ENCODE peak calls at places on chromosomes 5 and 9, in ten cellular contexts. R is endothelial cell of umbilical vein, N is heart left ventricle, G is AG04450, L is MM.1S, O is ovary, H is right atrium auricular region, E is IMR-90, Y is HCT116, D is GM23248. Z is an unnamed sample.

GRCh38 chr9:111965566-111966019 is 69.0 kb downstream of the UGCG start:
- DNase-seq in R (no peak), N (no peak), G (peak), L (no peak), O (no peak), H (no peak), E (peak), Y (peak), D (peak), Z (no peak)

GRCh38 chr5:147869112-147869511 is 9.4 kb upstream of the SCGB3A2 start:
- DNase-seq in R (no peak), N (no peak), G (no peak), L (no peak), O (no peak), H (no peak), E (no peak), Y (no peak), D (no peak), Z (no peak)

GRCh38 chr9:91886433-91887031 is 63.5 kb downstream of the ROR2 start:
- DNase-seq in R (no peak), N (no peak), G (no peak), L (no peak), O (no peak), H (no peak), E (no peak), Y (no peak), D (no peak), Z (no peak)

GRCh38 chr5:62371409-62371808 is 32.3 kb downstream of the DIMT1 start:
- DNase-seq in R (no peak), N (no peak), G (no peak), L (no peak), O (no peak), H (no peak), E (peak), Y (no peak), D (peak), Z (no peak)

GRCh38 chr5:75601996-75602395 is 9.3 kb upstream of the ANKDD1B start:
- DNase-seq in R (no peak), N (no peak), G (peak), L (no peak), O (no peak), H (no peak), E (peak), Y (no peak), D (peak), Z (peak)

GRCh38 chr5:88836195-88836838 is 46.7 kb downstream of the MEF2C start:
- DNase-seq in R (peak), N (peak), G (no peak), L (no peak), O (peak), H (peak), E (peak), Y (no peak), D (no peak), Z (no peak)

GRCh38 chr5:79499640-79500273 is 14.2 kb downstream of the HOMER1 start:
- DNase-seq in R (no peak), N (no peak), G (no peak), L (no peak), O (no peak), H (no peak), E (no peak), Y (no peak), D (no peak), Z (no peak)

GRCh38 chr5:124706729-124707361 is 39.6 kb downstream of the ZNF608 start:
- DNase-seq in R (no peak), N (peak), G (peak), L (no peak), O (peak), H (no peak), E (peak), Y (no peak), D (peak), Z (no peak)

GRCh38 chr9:89036862-89037261 is 45.6 kb downstream of the S1PR3 start:
- DNase-seq in R (no peak), N (no peak), G (no peak), L (no peak), O (no peak), H (peak), E (no peak), Y (no peak), D (no peak), Z (no peak)

GRCh38 chr5:38724301-38725030 is 121.3 kb upstream of the OSMR start:
- DNase-seq in R (no peak), N (no peak), G (no peak), L (no peak), O (no peak), H (no peak), E (peak), Y (no peak), D (peak), Z (no peak)

GRCh38 chr9:123225374-123225813 is 43.0 kb downstream of the STRBP start:
- DNase-seq in R (peak), N (no peak), G (peak), L (peak), O (no peak), H (no peak), E (peak), Y (peak), D (peak), Z (no peak)

GRCh38 chr5:90849939-90850338 is 291.3 kb downstream of the ADGRV1 start:
- DNase-seq in R (no peak), N (no peak), G (no peak), L (no peak), O (no peak), H (no peak), E (no peak), Y (no peak), D (no peak), Z (no peak)

DNA sequence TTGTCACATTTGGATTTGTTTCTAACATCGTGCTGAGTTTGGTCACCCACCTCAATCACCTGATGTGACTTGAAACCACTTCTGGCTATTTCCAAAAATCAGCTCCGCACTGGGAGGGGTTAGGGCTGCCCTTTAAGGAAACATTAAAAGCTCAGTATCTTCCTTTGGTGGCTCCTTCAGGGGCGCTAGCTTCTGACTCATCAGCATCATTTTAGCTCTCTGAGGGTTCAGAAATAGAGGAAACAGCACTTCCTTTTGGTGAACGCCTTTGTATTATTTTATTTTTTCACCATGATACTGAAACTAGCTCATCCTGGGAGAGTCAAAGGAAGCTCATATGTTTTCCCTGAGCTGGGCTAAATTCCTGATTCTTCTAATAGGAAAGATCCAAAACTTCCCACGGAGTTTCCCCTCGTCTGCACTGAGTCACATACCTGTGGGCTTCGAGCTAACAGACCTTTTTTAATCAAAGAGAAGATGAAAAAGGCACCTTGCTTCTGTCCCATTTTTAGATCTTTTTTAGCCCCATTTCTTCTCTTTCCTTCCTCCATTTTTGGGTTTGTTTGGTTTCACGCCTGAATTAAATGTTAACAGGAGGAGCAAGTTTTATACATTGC is 48.2 kb downstream of the ROPN1L start:
- DNase-seq in R (peak), N (no peak), G (no peak), L (peak), O (no peak), H (no peak), E (peak), Y (no peak), D (peak), Z (no peak)
- H3K27ac ChIP-seq in R (no peak), N (peak), G (no peak), L (peak), O (no peak), H (no peak), E (no peak), Y (no peak), D (no peak), Z (no peak)

DNA sequence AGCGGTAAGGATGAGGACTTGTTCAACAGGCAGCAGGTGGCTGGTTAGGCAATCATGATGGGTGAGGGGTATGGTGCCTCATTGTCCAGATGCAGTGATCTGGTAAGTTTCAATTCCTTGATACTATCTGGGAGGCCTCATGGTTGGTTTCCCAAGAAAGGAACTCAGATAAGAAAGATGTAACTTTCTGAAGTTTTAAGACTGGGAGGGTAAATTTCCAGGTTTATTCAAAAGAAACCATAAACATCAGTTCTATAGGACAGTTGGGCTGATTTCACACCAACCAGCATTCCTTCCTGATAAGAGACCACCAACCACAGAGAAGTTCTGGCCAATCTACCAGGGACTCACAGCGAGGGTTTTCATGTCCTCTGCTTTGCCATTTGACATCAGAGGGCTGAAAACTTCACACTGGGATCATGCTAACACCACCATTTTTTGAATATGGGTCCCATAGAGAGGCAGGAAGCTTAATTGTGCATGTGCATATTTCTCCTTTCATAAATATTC is 773 bp upstream of the AGGF1 start:
- DNase-seq in R (no peak), N (no peak), G (no peak), L (no peak), O (no peak), H (no peak), E (no peak), Y (no peak), D (no peak), Z (no peak)
- H3K4me3 ChIP-seq in R (no peak), N (peak), G (peak), L (peak), O (no peak), H (peak), E (no peak), Y (no peak), D (peak), Z (peak)

DNA sequence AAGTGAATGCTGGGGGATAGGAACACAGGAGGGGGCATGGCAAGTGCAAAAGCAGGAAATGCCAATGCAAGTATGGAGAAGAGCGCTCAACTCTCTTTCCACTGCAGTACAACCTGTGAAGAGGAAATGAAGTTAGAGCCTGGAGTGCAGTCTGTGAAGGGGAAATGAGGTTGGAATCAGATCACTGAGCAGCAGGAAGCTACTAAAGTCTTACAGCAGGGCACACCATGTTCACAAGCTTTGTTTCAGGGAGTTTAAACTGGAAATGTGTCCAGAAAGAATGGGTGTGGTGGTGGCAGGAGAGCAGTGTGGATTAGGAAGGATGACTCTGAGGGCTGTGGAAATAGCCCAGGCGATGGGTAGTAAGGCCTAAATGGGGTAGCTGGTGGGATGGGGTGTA is 15.4 kb downstream of the ARHGEF37 start:
- DNase-seq in R (peak), N (no peak), G (no peak), L (no peak), O (no peak), H (no peak), E (no peak), Y (no peak), D (no peak), Z (no peak)
- H3K27ac ChIP-seq in R (peak), N (peak), G (no peak), L (no peak), O (no peak), H (peak), E (no peak), Y (no peak), D (no peak), Z (no peak)

GRCh38 chr5:132227485-132228240 is at the start of gene P4HA2:
- DNase-seq in R (peak), N (peak), G (no peak), L (peak), O (peak), H (peak), E (peak), Y (peak), D (peak), Z (peak)
- H3K4me3 ChIP-seq in R (peak), N (peak), G (peak), L (peak), O (peak), H (peak), E (peak), Y (peak), D (peak), Z (peak)

DNA sequence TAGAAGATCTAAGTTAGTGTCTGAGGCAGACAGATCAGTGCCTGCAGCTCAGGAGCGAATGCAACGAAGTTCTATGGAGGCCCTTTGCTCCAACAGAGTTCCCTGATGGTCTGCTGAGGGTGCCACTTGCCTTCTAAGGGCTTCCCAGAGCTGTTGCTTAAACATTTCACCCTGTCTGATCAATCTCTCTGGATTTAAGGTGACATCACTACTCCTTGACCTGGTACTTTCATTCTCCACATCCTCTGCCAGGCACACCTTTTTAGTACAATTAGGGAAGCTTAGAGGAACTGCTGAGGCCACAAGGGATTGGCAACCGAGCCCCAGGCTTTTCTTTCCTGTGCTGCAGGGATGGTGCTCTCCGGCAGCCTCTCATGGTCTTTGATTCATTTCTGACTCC is 94.2 kb upstream of the IFNK start:
- DNase-seq in R (no peak), N (no peak), G (no peak), L (no peak), O (no peak), H (no peak), E (no peak), Y (no peak), D (no peak), Z (no peak)
- H3K27ac ChIP-seq in R (no peak), N (no peak), G (no peak), L (no peak), O (peak), H (no peak), E (no peak), Y (no peak), D (no peak), Z (no peak)

DNA sequence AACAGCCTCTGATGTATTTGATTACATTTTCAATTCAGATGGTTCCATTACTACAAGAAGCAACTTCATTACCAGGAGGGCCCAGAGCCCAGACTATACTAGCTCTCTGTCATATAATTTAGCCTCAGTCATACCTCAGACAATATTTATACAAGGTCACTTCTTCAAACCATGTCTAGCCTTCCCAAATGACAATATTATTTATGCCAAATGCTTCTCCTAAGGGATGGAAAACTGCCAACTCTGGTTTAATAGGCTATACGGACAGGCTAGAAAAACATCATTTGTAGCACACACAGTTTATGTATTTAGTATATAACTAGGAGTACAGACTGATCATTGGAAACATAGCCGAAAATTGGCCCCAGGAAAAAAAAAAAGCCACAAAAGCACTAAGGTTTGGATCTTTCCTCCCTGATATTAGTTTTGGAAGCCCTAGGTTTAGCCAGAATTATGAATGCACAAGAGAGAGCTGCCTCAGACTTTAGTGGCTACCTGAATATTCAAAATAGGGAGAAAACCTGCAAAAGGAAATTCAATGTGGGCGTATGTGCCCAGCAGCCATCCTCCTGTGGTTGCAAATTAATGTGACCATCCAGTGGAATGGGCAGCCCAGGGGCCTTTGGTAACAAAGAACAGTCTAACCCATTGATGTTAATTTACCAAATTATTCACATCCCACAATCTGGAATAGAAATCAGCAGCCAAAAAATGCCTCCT is 298.2 kb downstream of the CWC27 start:
- DNase-seq in R (no peak), N (no peak), G (no peak), L (no peak), O (no peak), H (no peak), E (no peak), Y (no peak), D (no peak), Z (no peak)
- H3K4me3 ChIP-seq in R (no peak), N (no peak), G (no peak), L (no peak), O (no peak), H (no peak), E (no peak), Y (no peak), D (no peak), Z (no peak)

GRCh38 chr5:53480474-53481353 is at the start of gene FST:
- DNase-seq in R (peak), N (peak), G (no peak), L (no peak), O (peak), H (no peak), E (peak), Y (no peak), D (peak), Z (no peak)

GRCh38 chr5:53481354-53481886 is 991 bp downstream of the FST start:
- DNase-seq in R (no peak), N (no peak), G (no peak), L (no peak), O (no peak), H (no peak), E (peak), Y (no peak), D (peak), Z (no peak)

GRCh38 chr5:53478411-53479044 is 1.9 kb upstream of the FST start:
- DNase-seq in R (peak), N (no peak), G (no peak), L (peak), O (peak), H (no peak), E (peak), Y (peak), D (peak), Z (peak)

GRCh38 chr5:53479656-53480473 is 564 bp upstream of the FST start:
- DNase-seq in R (no peak), N (peak), G (no peak), L (peak), O (peak), H (no peak), E (peak), Y (no peak), D (peak), Z (no peak)

DNA sequence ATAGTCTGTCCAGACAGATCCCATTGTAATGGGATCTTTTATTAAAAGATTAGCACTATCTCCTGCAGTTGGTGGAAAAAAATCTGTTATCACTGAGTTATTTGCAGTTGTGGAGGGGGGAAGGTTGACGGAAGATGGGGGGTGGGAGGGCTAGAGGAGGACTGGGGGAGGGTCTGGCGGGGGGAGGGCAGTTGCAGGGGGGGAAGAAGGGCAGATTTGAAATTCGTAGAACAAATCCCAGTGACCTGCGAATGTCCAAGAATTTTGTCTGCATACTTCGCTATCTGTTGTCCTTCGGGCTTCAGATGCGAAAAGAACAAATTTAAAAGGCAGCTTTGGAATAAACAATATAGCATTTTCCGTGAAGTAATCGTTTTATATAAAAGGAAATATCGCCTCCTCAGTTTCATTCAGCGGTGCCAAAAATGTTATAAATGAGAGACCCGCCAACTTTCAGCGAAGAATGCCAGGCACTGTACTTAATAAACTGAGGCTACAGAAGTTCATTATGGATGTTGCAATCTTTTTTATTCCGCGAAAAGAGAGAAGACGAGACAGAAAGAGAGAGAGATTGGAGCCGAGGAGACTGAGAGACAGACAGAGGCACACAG is 1.3 kb upstream of the FST start:
- DNase-seq in R (peak), N (no peak), G (no peak), L (no peak), O (no peak), H (no peak), E (peak), Y (no peak), D (no peak), Z (no peak)
- H3K27ac ChIP-seq in R (no peak), N (peak), G (peak), L (no peak), O (no peak), H (peak), E (peak), Y (no peak), D (peak), Z (no peak)

GRCh38 chr9:131320031-131320685 is 30.6 kb downstream of the PLPP7 start:
- DNase-seq in R (no peak), N (peak), G (no peak), L (no peak), O (no peak), H (no peak), E (no peak), Y (no peak), D (no peak), Z (no peak)
- H3K4me3 ChIP-seq in R (no peak), N (no peak), G (no peak), L (no peak), O (no peak), H (no peak), E (no peak), Y (no peak), D (no peak), Z (no peak)

DNA sequence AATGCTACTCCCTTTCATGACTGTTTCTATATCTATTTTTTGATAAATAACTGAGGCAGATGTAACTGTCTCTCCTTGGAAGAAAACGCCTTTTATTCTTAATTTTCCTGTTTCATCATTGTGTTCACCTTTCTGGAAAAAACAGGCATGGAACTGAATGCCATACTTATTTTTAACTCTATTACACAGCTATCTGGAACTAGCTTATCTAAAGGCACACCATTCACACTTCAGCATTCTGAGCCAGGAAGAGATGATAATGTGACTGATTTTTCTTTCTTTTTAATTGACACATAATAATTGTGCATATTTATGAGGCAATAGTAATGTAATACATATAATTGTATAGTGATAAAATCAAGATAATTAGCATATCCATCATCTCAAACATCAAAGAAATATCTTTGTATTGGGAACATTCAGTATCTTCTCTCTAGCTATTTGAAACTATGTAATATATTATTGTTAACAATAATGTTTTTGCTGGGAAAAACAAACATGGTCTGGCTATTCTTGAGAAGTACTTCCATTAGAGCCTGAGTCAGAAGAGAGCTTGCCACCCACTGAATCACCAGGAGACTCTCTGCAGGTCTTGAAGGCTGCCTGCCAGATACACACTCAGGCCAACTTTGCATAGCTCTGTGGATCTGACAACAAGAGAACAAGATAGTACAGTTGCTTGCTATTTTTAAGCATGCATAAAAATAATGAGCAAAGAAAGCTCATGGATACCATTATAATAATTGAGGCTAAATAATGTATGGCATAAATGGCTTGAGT is 501.0 kb upstream of the EDIL3 start:
- DNase-seq in R (no peak), N (peak), G (peak), L (no peak), O (no peak), H (no peak), E (peak), Y (no peak), D (no peak), Z (no peak)
- H3K27ac ChIP-seq in R (no peak), N (peak), G (no peak), L (no peak), O (no peak), H (peak), E (no peak), Y (no peak), D (no peak), Z (no peak)

Z was measured in PC-9.